ENCODE peak calls at places on chromosomes 3 and 15, in four cellular contexts. P, L, F and J are unnamed samples.
A peak's percentile ranks its signal among the peaks of the same experiment; 100 is the strongest.

GRCh38 chr3:112979244-112979832 is 4.4 kb upstream of the CD200R1 start:
- DNase-seq in P (no peak), L (peak; percentile 48), F (no peak), J (no peak)

GRCh38 chr3:161163297-161163696 is 57.8 kb upstream of the NMD3 start:
- DNase-seq in P (no peak), L (peak; percentile 54), F (no peak), J (no peak)

GRCh38 chr3:46542801-46543201 is 23.3 kb downstream of the LRRC2 start:
- DNase-seq in P (no peak), L (no peak), F (no peak), J (no peak)

GRCh38 chr3:111538687-111539086 is 3.3 kb upstream of the CD96 start:
- DNase-seq in P (no peak), L (no peak), F (no peak), J (no peak)

GRCh38 chr15:73540161-73540560 is 93.0 kb downstream of the NPTN start:
- DNase-seq in P (no peak), L (no peak), F (no peak), J (no peak)

GRCh38 chr3:159486580-159486979 is 502.1 kb upstream of the IL12A start:
- DNase-seq in P (no peak), L (peak; percentile 9), F (no peak), J (no peak)

GRCh38 chr3:25266677-25267076 is 161.4 kb upstream of the RARB start:
- DNase-seq in P (no peak), L (no peak), F (no peak), J (no peak)

GRCh38 chr3:64896173-64896925 is 208.5 kb upstream of the ADAMTS9 start:
- DNase-seq in P (no peak), L (no peak), F (no peak), J (no peak)

GRCh38 chr3:42875325-42876151 is at the start of gene CYP8B1:
- DNase-seq in P (no peak), L (no peak), F (no peak), J (no peak)

GRCh38 chr3:25448750-25449684 is 21.0 kb downstream of the RARB start:
- DNase-seq in P (no peak), L (peak; percentile 69), F (peak; percentile 72), J (peak; percentile 82)

GRCh38 chr15:63832620-63833245 is 1.0 kb downstream of the HERC1 start:
- DNase-seq in P (no peak), L (no peak), F (no peak), J (no peak)

GRCh38 chr3:12965999-12966846 is 107.0 kb downstream of the IQSEC1 start:
- DNase-seq in P (no peak), L (peak; percentile 39), F (no peak), J (no peak)

GRCh38 chr15:52615302-52615701 is 46.5 kb upstream of the ARPP19 start:
- DNase-seq in P (no peak), L (no peak), F (no peak), J (no peak)

GRCh38 chr3:159766563-159767185 is 222.0 kb upstream of the IL12A start:
- DNase-seq in P (no peak), L (peak; percentile 55), F (no peak), J (no peak)

GRCh38 chr3:40821316-40821715 is 296.6 kb downstream of the ZNF621 start:
- DNase-seq in P (no peak), L (no peak), F (no peak), J (no peak)

GRCh38 chr3:23886311-23886710 is 30.5 kb downstream of the NKIRAS1 start:
- DNase-seq in P (no peak), L (no peak), F (no peak), J (no peak)

GRCh38 chr15:92616621-92617179 is 38.9 kb downstream of the FAM174B start:
- DNase-seq in P (no peak), L (peak; percentile 84), F (no peak), J (no peak)

GRCh38 chr3:183807329-183807728 is 18.0 kb downstream of the MAP6D1 start:
- DNase-seq in P (no peak), L (no peak), F (no peak), J (no peak)

GRCh38 chr3:195352895-195353488 is 82.0 kb upstream of the XXYLT1 start:
- DNase-seq in P (no peak), L (no peak), F (no peak), J (no peak)

GRCh38 chr3:185717121-185717520 is 107.7 kb downstream of the IGF2BP2 start:
- DNase-seq in P (no peak), L (peak; percentile 39), F (no peak), J (no peak)

GRCh38 chr3:62607287-62608029 is 234.1 kb upstream of the FEZF2 start:
- DNase-seq in P (no peak), L (peak; percentile 85), F (no peak), J (no peak)

GRCh38 chr3:51343918-51344687 is 41.0 kb upstream of the MANF start:
- DNase-seq in P (no peak), L (no peak), F (no peak), J (no peak)

GRCh38 chr15:94119215-94119815 is 112.0 kb upstream of the MCTP2 start:
- DNase-seq in P (no peak), L (no peak), F (peak; percentile 63), J (no peak)

GRCh38 chr3:10759495-10759894 is 56.5 kb upstream of the SLC6A11 start:
- DNase-seq in P (no peak), L (no peak), F (no peak), J (no peak)

GRCh38 chr3:10757821-10758130 is 58.3 kb upstream of the SLC6A11 start:
- DNase-seq in P (no peak), L (no peak), F (no peak), J (no peak)

GRCh38 chr3:10758304-10759037 is 57.6 kb upstream of the SLC6A11 start:
- DNase-seq in P (no peak), L (peak; percentile 65), F (no peak), J (peak; percentile 64)

GRCh38 chr3:10756546-10756945 is 59.5 kb upstream of the SLC6A11 start:
- DNase-seq in P (no peak), L (no peak), F (no peak), J (no peak)

DNA sequence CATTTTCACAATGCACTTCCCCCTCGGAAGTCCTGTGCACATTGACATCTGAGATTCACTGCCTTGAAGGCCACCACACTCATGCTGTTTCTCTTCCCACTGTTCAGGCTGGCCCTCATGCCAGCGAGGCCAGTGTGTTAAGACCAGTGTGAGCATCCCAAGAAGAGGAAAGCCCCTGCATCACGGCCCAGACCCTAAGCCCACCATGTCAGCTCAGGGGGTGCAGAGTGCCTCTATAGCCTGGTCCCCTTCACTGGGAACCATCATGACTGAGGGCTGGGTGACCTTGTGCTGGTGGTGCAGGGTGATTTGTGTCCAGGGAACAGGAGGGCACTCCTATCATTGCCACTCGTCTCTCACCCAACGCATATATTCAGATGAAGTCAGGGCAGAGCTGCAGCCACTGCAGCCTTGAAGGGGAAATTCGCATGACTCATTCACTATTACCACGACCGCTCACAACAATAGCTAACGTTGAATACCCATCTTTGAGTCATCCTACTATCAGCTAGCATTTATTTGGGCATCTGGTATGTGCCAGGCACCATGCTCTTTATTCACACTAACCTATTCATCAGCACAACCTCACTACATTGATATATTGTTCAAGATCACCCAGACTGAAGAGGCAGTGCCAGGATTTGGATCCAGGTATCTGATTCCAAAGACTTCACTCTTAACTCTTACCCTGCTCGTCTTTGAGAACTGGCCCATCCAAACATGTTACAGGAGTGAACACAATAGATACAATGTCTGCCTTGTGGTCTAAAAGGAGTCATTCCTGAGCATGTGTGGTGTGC is 58.8 kb upstream of the SLC6A11 start:
- DNase-seq in P (no peak), L (peak; percentile 12), F (no peak), J (no peak)
- H3K4me1 ChIP-seq in P (no peaks in the 10 kb centered on the region), L (no peaks in the 10 kb centered on the region), F (no peaks in the 10 kb centered on the region), J (no peaks in the 10 kb centered on the region)

DNA sequence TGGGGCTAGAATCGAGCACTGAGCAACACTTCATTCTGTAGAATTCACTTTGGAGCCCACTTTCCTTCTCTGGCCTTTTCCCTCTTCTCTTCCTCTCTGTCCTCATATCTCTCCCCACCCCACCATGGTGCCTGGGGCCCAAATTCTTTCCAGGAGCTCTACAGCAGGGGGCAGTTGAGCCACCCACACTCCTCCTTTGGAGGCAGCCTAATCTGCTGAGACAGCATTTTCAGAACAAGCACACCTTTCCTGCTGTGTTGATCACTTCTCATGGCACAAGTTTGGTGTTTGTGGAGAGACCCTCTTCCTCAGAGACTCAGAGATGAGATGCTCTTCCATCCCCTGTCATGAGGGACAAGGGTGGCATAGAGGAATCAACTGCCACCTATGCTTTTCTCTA is 52.0 kb upstream of the PRR23C start:
- DNase-seq in P (no peak), L (no peak), F (no peak), J (no peak)
- H3K4me1 ChIP-seq in P (no peaks in the 10 kb centered on the region), L (no peaks in the 10 kb centered on the region), F (no peaks in the 10 kb centered on the region), J (no peaks in the 10 kb centered on the region)

DNA sequence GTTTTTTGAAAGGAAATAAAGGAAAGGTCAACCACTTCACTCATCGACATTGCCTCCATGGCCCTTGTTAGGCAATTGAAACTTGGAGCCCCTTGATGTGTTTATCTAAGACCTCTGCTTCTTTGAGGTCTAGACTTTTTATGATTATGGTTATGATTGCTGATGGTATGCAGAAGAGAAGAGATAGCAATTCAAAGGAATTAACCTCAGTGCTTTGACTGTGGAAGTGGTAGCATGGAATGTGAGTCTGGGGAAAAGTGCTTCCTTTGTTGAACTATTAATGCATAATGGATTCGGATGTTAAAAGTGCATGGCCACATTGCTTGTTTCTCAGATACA is 46.1 kb downstream of the FNDC3B start:
- DNase-seq in P (no peak), L (no peak), F (no peak), J (no peak)
- H3K4me1 ChIP-seq in P (peaks cover 12% of the 10 kb centered on the region), L (peaks cover 32% of the 10 kb centered on the region), F (peaks cover 9% of the 10 kb centered on the region), J (no peaks in the 10 kb centered on the region)

GRCh38 chr3:126345641-126346460 is 11.4 kb downstream of the KLF15 start:
- DNase-seq in P (no peak), L (no peak), F (peak; percentile 15), J (peak; percentile 41)

GRCh38 chr3:126349071-126349470 is 8.1 kb downstream of the KLF15 start:
- DNase-seq in P (no peak), L (no peak), F (peak; percentile 18), J (no peak)

GRCh38 chr3:126346466-126346865 is 10.7 kb downstream of the KLF15 start:
- DNase-seq in P (no peak), L (no peak), F (no peak), J (no peak)

GRCh38 chr3:126348308-126348920 is 8.8 kb downstream of the KLF15 start:
- DNase-seq in P (no peak), L (no peak), F (peak; percentile 17), J (no peak)

GRCh38 chr3:126347543-126348161 is 9.6 kb downstream of the KLF15 start:
- DNase-seq in P (no peak), L (no peak), F (peak; percentile 11), J (no peak)
- H3K4me1 ChIP-seq in P (no peaks in the 10 kb centered on the region), L (no peaks in the 10 kb centered on the region), F (peaks cover 19% of the 10 kb centered on the region), J (no peaks in the 10 kb centered on the region)